ENCODE peak calls at places on chromosome 3, in seven cellular contexts. Q is breast epithelium, D is esophagus squamous epithelium, J is psoas muscle, B is MM.1S, R is ovary, E is right atrium auricular region. I is an unnamed sample.

GRCh38 chr3:73140772-73141434 is 79.4 kb downstream of the EBLN2 start:
- DNase-seq in Q (no peak), D (no peak), J (peak), B (no peak), R (no peak), E (peak), I (no peak)

GRCh38 chr3:157109267-157110141 is 50.4 kb downstream of the CCNL1 start:
- DNase-seq in Q (no peak), D (no peak), J (no peak), B (no peak), R (no peak), E (no peak), I (no peak)

GRCh38 chr3:154112146-154112545 is 9.0 kb upstream of the ARHGEF26 start:
- DNase-seq in Q (no peak), D (no peak), J (no peak), B (no peak), R (no peak), E (no peak), I (no peak)

GRCh38 chr3:17946619-17947018 is 204.2 kb upstream of the TBC1D5 start:
- DNase-seq in Q (no peak), D (no peak), J (no peak), B (no peak), R (no peak), E (no peak), I (no peak)

GRCh38 chr3:30199096-30199734 is 407.2 kb upstream of the TGFBR2 start:
- DNase-seq in Q (peak), D (no peak), J (peak), B (peak), R (peak), E (peak), I (peak)

GRCh38 chr3:193240850-193241706 is at the start of gene PLAAT1:
- DNase-seq in Q (peak), D (no peak), J (peak), B (peak), R (peak), E (no peak), I (peak)

GRCh38 chr3:194640829-194641228 is 7.6 kb upstream of the TMEM44 start:
- DNase-seq in Q (no peak), D (no peak), J (no peak), B (no peak), R (no peak), E (no peak), I (no peak)

GRCh38 chr3:121152573-121152972 is 244.6 kb downstream of the STXBP5L start:
- DNase-seq in Q (no peak), D (no peak), J (no peak), B (peak), R (no peak), E (no peak), I (no peak)

GRCh38 chr3:13684854-13685253 is 135.9 kb downstream of the FBLN2 start:
- DNase-seq in Q (no peak), D (no peak), J (no peak), B (no peak), R (no peak), E (no peak), I (no peak)

GRCh38 chr3:175150812-175151411 is 291.8 kb downstream of the NAALADL2 start:
- DNase-seq in Q (peak), D (no peak), J (no peak), B (peak), R (no peak), E (no peak), I (no peak)

GRCh38 chr3:29349049-29349448 is 68.2 kb downstream of the RBMS3 start:
- DNase-seq in Q (no peak), D (no peak), J (no peak), B (no peak), R (no peak), E (no peak), I (no peak)

GRCh38 chr3:159787794-159788205 is 200.8 kb upstream of the IL12A start:
- DNase-seq in Q (no peak), D (no peak), J (no peak), B (no peak), R (no peak), E (no peak), I (no peak)

GRCh38 chr3:52124766-52125165 is 29.5 kb downstream of the POC1A start:
- DNase-seq in Q (no peak), D (no peak), J (peak), B (no peak), R (no peak), E (no peak), I (no peak)

GRCh38 chr3:155560594-155560993 is 184.3 kb downstream of the PLCH1 start:
- DNase-seq in Q (no peak), D (no peak), J (no peak), B (no peak), R (no peak), E (no peak), I (no peak)

GRCh38 chr3:66797916-66798560 is 200.1 kb upstream of the KBTBD8 start:
- DNase-seq in Q (no peak), D (no peak), J (peak), B (no peak), R (peak), E (no peak), I (peak)

GRCh38 chr3:43231276-43232000 is 54.9 kb upstream of the SNRK start:
- DNase-seq in Q (no peak), D (no peak), J (no peak), B (no peak), R (no peak), E (no peak), I (no peak)

GRCh38 chr3:46930945-46931403 is 45.6 kb downstream of the CCDC12 start:
- DNase-seq in Q (peak), D (no peak), J (peak), B (no peak), R (no peak), E (no peak), I (no peak)

GRCh38 chr3:123168605-123169004 is 33.1 kb upstream of the SEC22A start:
- DNase-seq in Q (no peak), D (no peak), J (no peak), B (no peak), R (no peak), E (no peak), I (no peak)

GRCh38 chr3:100776097-100776729 is 66.9 kb downstream of the TFG start:
- DNase-seq in Q (no peak), D (no peak), J (no peak), B (no peak), R (no peak), E (no peak), I (no peak)
- H3K27ac ChIP-seq in Q (no peak), D (no peak), J (no peak), B (no peak), R (no peak), E (no peak), I (no peak)

DNA sequence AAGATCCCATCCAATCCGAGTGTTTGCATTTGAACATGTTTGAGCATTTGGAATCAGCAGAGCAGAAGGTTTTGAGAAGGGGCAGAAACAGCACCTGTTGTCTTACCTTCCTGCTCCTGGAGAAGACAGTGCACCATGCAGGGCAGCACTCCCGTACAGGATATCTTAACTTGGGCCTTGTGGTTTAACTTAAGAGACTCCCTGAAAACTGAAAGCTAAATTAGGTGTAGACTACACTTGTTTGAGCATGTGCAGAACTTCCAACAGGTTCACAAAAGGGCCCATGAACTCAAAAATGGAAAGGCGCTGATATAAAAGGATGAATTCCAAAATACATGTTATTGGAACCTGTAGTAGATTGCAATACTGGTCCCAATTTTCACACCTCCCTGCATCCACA is 175.4 kb upstream of the PRICKLE2 start:
- DNase-seq in Q (no peak), D (no peak), J (no peak), B (peak), R (no peak), E (no peak), I (no peak)
- H3K27ac ChIP-seq in Q (no peak), D (no peak), J (no peak), B (peak), R (no peak), E (no peak), I (no peak)

DNA sequence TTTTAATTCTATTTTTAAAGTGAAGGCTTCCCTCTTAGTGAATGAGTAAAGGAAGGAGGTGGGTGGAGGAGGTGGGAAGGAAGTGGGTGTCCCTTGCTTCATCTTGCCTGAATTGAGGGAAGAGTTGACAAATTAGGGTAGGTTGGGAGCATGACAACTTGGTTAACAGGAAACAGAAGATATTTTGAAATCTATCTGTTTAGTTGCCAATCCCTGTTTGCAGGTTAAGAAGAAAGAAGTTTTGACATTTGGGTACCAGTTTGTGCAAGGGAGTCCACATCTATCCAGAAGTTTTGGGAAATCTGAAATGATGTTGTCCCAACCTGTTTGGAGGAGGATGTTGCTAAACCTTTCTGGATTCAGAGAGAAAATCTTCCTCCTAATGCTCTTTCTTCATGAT is 204.1 kb upstream of the SUCLG2 start:
- DNase-seq in Q (no peak), D (no peak), J (no peak), B (no peak), R (no peak), E (no peak), I (no peak)
- H3K27ac ChIP-seq in Q (no peak), D (no peak), J (no peak), B (no peak), R (no peak), E (no peak), I (no peak)

GRCh38 chr3:101825904-101826445 is 23.3 kb upstream of the NFKBIZ start:
- DNase-seq in Q (no peak), D (no peak), J (no peak), B (no peak), R (no peak), E (no peak), I (no peak)
- H3K27ac ChIP-seq in Q (peak), D (peak), J (peak), B (peak), R (peak), E (peak), I (no peak)

DNA sequence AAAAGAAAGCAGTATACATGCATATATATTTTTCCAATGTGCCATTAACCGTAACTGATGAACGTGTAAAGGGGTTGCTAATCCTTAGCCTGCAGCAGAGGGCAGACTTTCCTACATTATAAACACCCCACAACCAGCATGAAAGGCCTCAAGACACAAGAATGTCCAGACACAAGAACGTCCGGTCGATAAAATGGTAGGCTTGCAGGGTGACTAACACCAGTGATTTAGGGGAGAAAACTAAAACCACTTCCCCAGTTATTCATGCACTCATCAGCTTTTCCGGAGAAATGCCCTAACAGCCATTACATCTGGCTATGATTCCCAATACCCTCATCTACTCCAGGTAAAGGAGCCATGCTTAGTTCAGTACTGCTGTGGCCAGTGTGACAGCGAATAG is 57.4 kb downstream of the LRTM1 start:
- DNase-seq in Q (no peak), D (no peak), J (no peak), B (no peak), R (peak), E (no peak), I (peak)
- H3K27ac ChIP-seq in Q (no peak), D (no peak), J (no peak), B (no peak), R (no peak), E (no peak), I (no peak)

DNA sequence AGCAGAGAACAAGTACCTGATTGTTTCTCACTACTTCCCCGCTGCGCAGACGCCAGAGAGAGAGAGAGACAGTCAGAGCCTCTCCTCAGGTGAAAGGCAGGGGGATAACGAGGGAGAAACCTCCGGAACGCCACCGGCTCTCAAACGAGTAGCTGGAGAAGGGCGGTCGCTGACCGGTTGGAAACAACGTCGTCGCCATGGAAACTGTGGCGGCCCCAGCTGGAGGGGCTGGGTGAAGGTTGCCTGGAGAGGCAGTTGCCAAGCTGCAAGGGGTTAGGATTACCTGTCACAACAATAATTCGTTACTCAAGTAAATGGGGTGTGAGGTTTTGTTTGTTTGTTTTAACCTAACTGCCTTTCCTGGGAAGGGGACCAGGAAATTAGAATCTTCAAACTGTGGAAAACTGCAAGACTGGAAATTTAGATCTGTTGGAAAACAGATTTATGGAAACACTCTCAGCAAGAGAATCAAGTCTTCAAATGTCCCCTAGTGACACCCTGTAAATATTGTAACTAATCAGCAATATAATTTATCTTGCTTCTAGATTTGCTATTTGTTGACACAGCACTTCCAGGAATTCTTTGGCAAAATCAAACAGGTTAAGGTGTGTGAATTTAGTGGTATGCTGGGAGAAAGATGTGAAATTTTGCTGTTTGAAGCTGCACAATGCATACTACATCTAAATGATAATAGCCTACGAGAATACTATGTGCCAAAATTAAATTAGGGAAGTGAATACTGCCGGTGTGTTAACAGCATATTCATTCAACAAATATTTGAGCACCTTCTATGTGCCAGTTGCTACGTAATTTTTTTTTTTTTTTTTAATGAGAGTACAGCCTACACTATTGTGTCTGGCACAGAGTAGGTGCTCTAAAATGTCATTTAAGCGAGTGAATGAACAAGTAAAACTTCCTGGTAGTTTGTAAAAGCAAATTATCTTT is at the start of gene DNAH12:
- DNase-seq in Q (peak), D (no peak), J (no peak), B (no peak), R (peak), E (no peak), I (no peak)
- H3K27ac ChIP-seq in Q (peak), D (no peak), J (no peak), B (no peak), R (no peak), E (no peak), I (no peak)

GRCh38 chr3:177211503-177212277 is 14.4 kb upstream of the TBL1XR1 start:
- DNase-seq in Q (peak), D (no peak), J (no peak), B (no peak), R (no peak), E (no peak), I (no peak)
- H3K27ac ChIP-seq in Q (peak), D (no peak), J (no peak), B (no peak), R (no peak), E (no peak), I (no peak)